ENCODE peak calls at places on chromosome 7, in four cellular contexts. B is HepG2; S is tibial artery; C is activated CD8-positive, alpha-beta T cell treated with anti-CD3 and anti-CD28 coated beads for 36 hours. G is an unnamed sample.

GRCh38 chr7:106793015-106793651 is 71.9 kb upstream of the PIK3CG start:
- DNase-seq in S (no peak), B (peak), C (no peak), G (no peak)

GRCh38 chr7:127460077-127460476 is 67.6 kb upstream of the ZNF800 start:
- DNase-seq in C (no peak), S (no peak), B (no peak), G (no peak)

GRCh38 chr7:135665072-135665471 is 2.8 kb downstream of the STMP1 start:
- DNase-seq in B (no peak), S (no peak), C (no peak), G (no peak)

GRCh38 chr7:134355925-134356324 is 39.2 kb upstream of the SLC35B4 start:
- DNase-seq in S (peak), C (no peak), B (peak), G (no peak)

GRCh38 chr7:80732635-80733034 is 94.2 kb downstream of the CD36 start:
- DNase-seq in S (no peak), B (peak), C (no peak), G (no peak)

GRCh38 chr7:30907527-30908267 is 4.0 kb upstream of the AQP1 start:
- DNase-seq in B (no peak), C (no peak), S (no peak), G (no peak)

GRCh38 chr7:115851291-115851690 is 179.3 kb downstream of the TFEC start:
- DNase-seq in B (peak), C (no peak), S (no peak), G (no peak)

GRCh38 chr7:157855452-157856213 is 518.8 kb downstream of the DNAJB6 start:
- DNase-seq in B (no peak), C (no peak), S (no peak), G (no peak)

GRCh38 chr7:128053023-128053422 is 21.8 kb upstream of the LRRC4 start:
- DNase-seq in S (no peak), B (no peak), C (no peak), G (no peak)

GRCh38 chr7:156236181-156236889 is 404.2 kb upstream of the RNF32 start:
- DNase-seq in C (no peak), B (no peak), S (no peak), G (no peak)

GRCh38 chr7:120662291-120662690 is 195.7 kb downstream of the TSPAN12 start:
- DNase-seq in B (no peak), C (no peak), S (no peak), G (no peak)

GRCh38 chr7:158300427-158300826 is 287.2 kb downstream of the PTPRN2 start:
- DNase-seq in B (no peak), S (no peak), C (no peak), G (no peak)

GRCh38 chr7:70707823-70708243 is 424.1 kb upstream of the GALNT17 start:
- DNase-seq in B (no peak), C (no peak), S (no peak), G (no peak)

GRCh38 chr7:45652630-45653029 is 78.5 kb downstream of the ADCY1 start:
- DNase-seq in S (no peak), B (no peak), C (no peak), G (no peak)

GRCh38 chr7:40551685-40552576 is 417.1 kb downstream of the SUGCT start:
- DNase-seq in C (peak), S (no peak), B (peak), G (no peak)

GRCh38 chr7:73876973-73877372 is 16.0 kb downstream of the TMEM270 start:
- DNase-seq in B (no peak), C (no peak), S (no peak), G (no peak)

GRCh38 chr7:155206286-155207020 is 91.2 kb upstream of the INSIG1 start:
- DNase-seq in B (no peak), S (peak), C (peak), G (no peak)

GRCh38 chr7:38374507-38374906 is 101.1 kb upstream of the TARP start:
- DNase-seq in C (peak), B (peak), S (peak), G (no peak)

GRCh38 chr7:124959676-124960075 is 30.1 kb upstream of the POT1 start:
- DNase-seq in B (no peak), C (no peak), S (no peak), G (no peak)

GRCh38 chr7:141701489-141702046 is 398 bp downstream of the DENND11 start:
- DNase-seq in S (peak), B (no peak), C (peak), G (no peak)

GRCh38 chr7:24609570-24609969 is 36.3 kb downstream of the PALS2 start:
- DNase-seq in B (no peak), S (no peak), C (no peak), G (no peak)

GRCh38 chr7:72405871-72406270 is 6.3 kb downstream of the CALN1 start:
- DNase-seq in C (no peak), S (no peak), B (no peak), G (no peak)

GRCh38 chr7:147674705-147675104 is 915.9 kb upstream of the C7orf33 start:
- DNase-seq in C (no peak), B (no peak), S (no peak), G (no peak)

DNA sequence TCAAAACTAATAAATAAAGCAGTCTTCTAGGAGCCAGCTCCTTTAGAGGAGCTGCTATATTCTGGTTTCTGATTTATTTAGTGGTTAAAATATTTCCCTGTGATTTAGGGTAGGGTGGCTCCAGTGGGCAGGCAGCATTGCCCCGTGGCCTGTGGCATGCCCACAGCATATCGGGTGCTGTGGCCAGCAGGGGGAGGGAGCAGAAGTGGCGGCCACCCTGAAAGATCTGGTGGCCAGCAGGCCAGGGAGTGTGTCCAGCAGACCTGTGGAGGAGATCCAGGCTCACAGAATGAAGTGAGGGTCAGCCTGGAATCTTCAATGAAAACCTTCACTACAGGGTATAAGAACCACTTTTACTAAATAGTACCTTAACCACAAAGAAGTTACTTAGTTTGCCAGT is 189.2 kb downstream of the TAX1BP1 start:
- DNase-seq in C (no peak), S (no peak), B (no peak), G (no peak)
- TF ChIP-seq CTCF in C (no peak), S (no peak), B (no peak), G (no peak)

GRCh38 chr7:130667593-130668257 is 823 bp downstream of the COPG2 start:
- DNase-seq in B (no peak), S (no peak), C (peak), G (no peak)
- TF ChIP-seq CTCF in B (no peak), S (no peak), C (no peak), G (no peak)

GRCh38 chr7:35386816-35387429 is 133.0 kb upstream of the TBX20 start:
- DNase-seq in S (no peak), C (no peak), B (no peak), G (no peak)
- TF ChIP-seq CTCF in S (no peak), C (no peak), B (no peak), G (no peak)

DNA sequence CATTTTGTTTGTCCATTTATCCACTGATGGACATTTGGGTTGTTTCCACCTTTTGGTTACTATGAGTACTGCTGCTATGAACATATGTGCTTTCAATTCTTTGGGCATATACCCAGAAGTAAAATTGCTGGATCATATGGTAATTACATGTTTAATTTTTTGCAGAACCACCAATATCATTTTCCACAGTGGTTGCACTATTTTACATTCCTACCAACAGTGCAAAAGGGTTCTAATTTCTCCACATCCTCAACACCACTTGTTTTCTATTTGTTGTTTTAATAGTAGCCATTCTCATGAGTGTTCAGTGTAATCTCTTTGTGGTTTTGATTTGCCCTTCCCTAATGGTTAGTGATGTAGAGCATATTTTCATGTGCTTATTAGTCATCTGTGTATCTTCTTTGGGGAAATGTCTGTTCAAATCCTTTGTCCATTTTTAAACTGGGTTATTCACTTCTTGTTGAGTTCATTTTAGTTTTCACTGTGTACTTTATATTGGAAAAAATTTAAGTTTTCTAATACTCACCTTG is 101.9 kb downstream of the HIBADH start:
- DNase-seq in S (no peak), C (no peak), B (no peak), G (no peak)
- TF ChIP-seq CTCF in S (no peak), C (no peak), B (no peak), G (no peak)

GRCh38 chr7:130794619-130794922 is 60.6 kb upstream of the KLF14 start:
- DNase-seq in B (no peak), S (no peak), C (no peak), G (no peak)

GRCh38 chr7:130791746-130792145 is 57.7 kb upstream of the KLF14 start:
- DNase-seq in S (no peak), C (no peak), B (no peak), G (no peak)

GRCh38 chr7:130793855-130794618 is 60.0 kb upstream of the KLF14 start:
- DNase-seq in S (no peak), B (peak), C (no peak), G (no peak)
- TF ChIP-seq CTCF in S (no peak), B (peak), C (no peak), G (no peak)

G was measured in D721Med.